ENCODE peak calls at places on chromosomes 5 and 9, in nine cellular contexts. G, H, U, O, S, I, M, T and L are unnamed samples.
A peak's percentile ranks its signal among the peaks of the same experiment; 100 is the strongest.

GRCh38 chr9:37953775-37954437 is 50.0 kb upstream of the SLC25A51 start:
- DNase-seq in G (no peak), H (peak; percentile 99), U (peak; percentile 87), O (peak; percentile 79), S (no peak), I (peak; percentile 70), M (peak; percentile 58), T (peak; percentile 68), L (no peak)

GRCh38 chr9:129962889-129963703 is 79.9 kb downstream of the FNBP1 start:
- DNase-seq in G (peak; percentile 31), H (peak; percentile 44), U (no peak), O (no peak), S (peak; percentile 39), I (no peak), M (no peak), T (peak; percentile 68), L (peak; percentile 66)

GRCh38 chr5:88502179-88503064 is 233.8 kb upstream of the TMEM161B start:
- DNase-seq in G (no peak), H (peak; percentile 39), U (no peak), O (no peak), S (no peak), I (no peak), M (no peak), T (peak; percentile 50), L (no peak)

GRCh38 chr9:121619989-121620673 is 31.3 kb upstream of the DAB2IP start:
- DNase-seq in G (peak; percentile 56), H (no peak), U (no peak), O (peak; percentile 92), S (no peak), I (no peak), M (no peak), T (no peak), L (no peak)

GRCh38 chr5:69105996-69106906 is 12.4 kb downstream of the SLC30A5 start:
- DNase-seq in G (no peak), H (no peak), U (no peak), O (no peak), S (no peak), I (no peak), M (no peak), T (no peak), L (no peak)

GRCh38 chr9:71524446-71524845 is 243.9 kb downstream of the CEMIP2 start:
- DNase-seq in G (no peak), H (no peak), U (no peak), O (no peak), S (no peak), I (no peak), M (no peak), T (no peak), L (no peak)

GRCh38 chr5:159456722-159457462 is 126.6 kb upstream of the IL12B start:
- DNase-seq in G (no peak), H (peak; percentile 69), U (peak; percentile 13), O (no peak), S (no peak), I (no peak), M (no peak), T (peak; percentile 69), L (no peak)

GRCh38 chr9:38423939-38424843 is at the start of gene IGFBPL1:
- DNase-seq in G (no peak), H (peak; percentile 35), U (no peak), O (no peak), S (no peak), I (no peak), M (no peak), T (no peak), L (no peak)

GRCh38 chr9:119501374-119501773 is 132.1 kb upstream of the BRINP1 start:
- DNase-seq in G (no peak), H (no peak), U (no peak), O (no peak), S (no peak), I (no peak), M (no peak), T (no peak), L (no peak)

GRCh38 chr9:84374516-84374915 is 34.0 kb upstream of the SLC28A3 start:
- DNase-seq in G (no peak), H (no peak), U (no peak), O (no peak), S (no peak), I (no peak), M (no peak), T (no peak), L (no peak)

GRCh38 chr5:143350790-143351603 is 52.5 kb downstream of the NR3C1 start:
- DNase-seq in G (no peak), H (peak; percentile 92), U (peak; percentile 27), O (no peak), S (no peak), I (no peak), M (no peak), T (peak; percentile 69), L (no peak)

GRCh38 chr9:74960548-74960947 is 7.8 kb upstream of the C9orf40 start:
- DNase-seq in G (no peak), H (peak; percentile 55), U (no peak), O (no peak), S (no peak), I (no peak), M (no peak), T (no peak), L (no peak)

GRCh38 chr5:172280937-172281336 is 2.6 kb downstream of the UBTD2 start:
- DNase-seq in G (no peak), H (peak; percentile 54), U (no peak), O (no peak), S (no peak), I (no peak), M (no peak), T (peak; percentile 75), L (no peak)

GRCh38 chr5:172274951-172275753 is 8.4 kb downstream of the UBTD2 start:
- DNase-seq in G (no peak), H (no peak), U (no peak), O (no peak), S (no peak), I (no peak), M (no peak), T (peak; percentile 36), L (no peak)

GRCh38 chr5:172276214-172276613 is 7.3 kb downstream of the UBTD2 start:
- DNase-seq in G (no peak), H (no peak), U (no peak), O (no peak), S (no peak), I (no peak), M (no peak), T (peak; percentile 78), L (no peak)

GRCh38 chr5:172280317-172280716 is 3.2 kb downstream of the UBTD2 start:
- DNase-seq in G (no peak), H (no peak), U (no peak), O (no peak), S (no peak), I (no peak), M (no peak), T (no peak), L (no peak)

GRCh38 chr5:172278356-172278755 is 5.2 kb downstream of the UBTD2 start:
- DNase-seq in G (no peak), H (no peak), U (no peak), O (no peak), S (no peak), I (no peak), M (no peak), T (no peak), L (no peak)
- H3K27ac ChIP-seq in G (no peak overlapping the region), H (no peak overlapping the region), U (no peak overlapping the region), O (no peak overlapping the region), S (no peak overlapping the region), I (no peak overlapping the region), M (no peak overlapping the region), T (no peak overlapping the region), L (no peak overlapping the region)

DNA sequence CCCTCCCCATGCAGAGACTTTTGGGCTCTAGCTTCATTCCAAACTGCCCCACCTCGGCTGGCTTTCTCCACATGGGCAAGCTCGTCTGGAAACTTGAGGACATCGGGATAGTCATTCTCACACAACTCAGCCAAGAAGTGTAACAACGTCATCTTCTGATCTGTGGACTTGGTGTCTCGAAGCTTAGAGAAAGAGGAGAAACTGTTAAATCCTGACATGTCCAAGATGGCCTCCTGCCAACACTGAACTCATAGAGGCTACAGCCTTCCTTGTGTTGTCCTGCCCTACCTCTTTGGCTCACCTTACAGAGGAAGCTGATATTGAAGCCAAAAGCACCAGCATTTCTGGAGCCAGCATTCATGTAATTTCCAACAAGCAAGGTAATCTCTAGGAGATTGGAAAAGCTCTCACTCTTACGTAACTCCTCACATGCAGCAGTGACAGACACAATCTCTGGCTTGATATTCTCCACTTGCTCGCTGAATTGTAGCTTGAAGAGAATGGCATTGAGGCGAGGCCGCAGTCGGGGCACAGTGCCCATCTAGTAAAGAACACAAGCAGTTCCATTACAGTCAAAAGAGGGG is 39.6 kb downstream of the PCDHGC5 start:
- DNase-seq in G (peak; percentile 59), H (peak; percentile 55), U (no peak), O (no peak), S (peak; percentile 27), I (no peak), M (no peak), T (no peak), L (no peak)
- H3K36me3 ChIP-seq in G (peaks cover 30% of the 10 kb centered on the region), H (peaks cover 4% of the 10 kb centered on the region), U (peaks cover 7% of the 10 kb centered on the region), O (peaks cover 24% of the 10 kb centered on the region), S (peaks cover 35% of the 10 kb centered on the region), I (no peaks in the 10 kb centered on the region), M (peaks cover 7% of the 10 kb centered on the region), T (peaks cover 55% of the 10 kb centered on the region), L (no peaks in the 10 kb centered on the region)

GRCh38 chr9:8888592-8888991 is 1089.0 kb upstream of the DMAC1 start:
- DNase-seq in G (no peak), H (no peak), U (no peak), O (no peak), S (no peak), I (no peak), M (no peak), T (no peak), L (no peak)
- H3K27ac ChIP-seq in G (no peak overlapping the region), H (no peak overlapping the region), U (no peak overlapping the region), O (no peak overlapping the region), S (no peak overlapping the region), I (no peak overlapping the region), M (no peak overlapping the region), T (no peak overlapping the region), L (no peak overlapping the region)

DNA sequence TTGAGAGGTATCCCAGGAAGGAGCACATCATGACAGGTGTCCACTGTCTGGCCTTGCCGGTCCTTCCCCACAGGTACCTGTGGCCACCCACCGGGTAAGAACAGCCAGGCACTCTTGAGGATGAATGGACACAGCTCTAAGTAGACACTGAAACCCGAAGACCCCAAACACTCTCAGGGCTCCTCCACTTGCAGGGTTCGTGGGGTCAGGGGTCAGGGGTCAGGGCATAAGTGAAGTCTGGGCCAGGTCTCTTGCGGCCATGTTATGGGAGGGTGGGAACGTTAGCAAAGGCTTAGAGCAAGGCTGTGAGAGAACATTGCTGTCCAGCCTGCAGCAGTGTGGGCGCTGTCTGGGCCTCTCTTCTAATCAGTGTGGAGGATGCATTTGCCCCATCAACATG is 40.0 kb downstream of the MAPK9 start:
- DNase-seq in G (no peak), H (no peak), U (no peak), O (peak; percentile 31), S (no peak), I (no peak), M (no peak), T (no peak), L (no peak)
- H3K36me3 ChIP-seq in G (peaks cover 100% of the 10 kb centered on the region), H (peaks cover 2% of the 10 kb centered on the region), U (peaks cover 5% of the 10 kb centered on the region), O (peaks cover 22% of the 10 kb centered on the region), S (peaks cover 23% of the 10 kb centered on the region), I (no peaks in the 10 kb centered on the region), M (peaks cover 71% of the 10 kb centered on the region), T (peaks cover 78% of the 10 kb centered on the region), L (no peaks in the 10 kb centered on the region)